ENCODE peak calls at places on chromosomes 5 and 9, in eight cellular contexts. M, G, D, T, Q, V, R and A are unnamed samples.

GRCh38 chr5:125291447-125291846 is 545.0 kb upstream of the ZNF608 start:
- DNase-seq in M (no peak), G (no peak), D (no peak), T (no peak), Q (no peak), V (no peak), R (no peak), A (no peak)

GRCh38 chr5:79109527-79110492 is 1.8 kb upstream of the BHMT start:
- DNase-seq in M (no peak), G (peak; percentile 55), D (peak; percentile 44), T (peak; percentile 29), Q (peak; percentile 35), V (no peak), R (peak; percentile 26), A (no peak)

GRCh38 chr9:36623280-36623679 is 50.6 kb downstream of the MELK start:
- DNase-seq in M (no peak), G (no peak), D (no peak), T (no peak), Q (peak; percentile 55), V (no peak), R (no peak), A (no peak)

GRCh38 chr5:169979871-169980270 is 424 bp downstream of the INSYN2B start:
- DNase-seq in M (no peak), G (no peak), D (no peak), T (no peak), Q (no peak), V (no peak), R (no peak), A (no peak)

GRCh38 chr5:157548513-157549282 is 26.9 kb downstream of the ADAM19 start:
- DNase-seq in M (no peak), G (no peak), D (no peak), T (no peak), Q (peak; percentile 66), V (no peak), R (no peak), A (peak; percentile 84)

GRCh38 chr5:91487420-91487819 is 104.3 kb upstream of the ARRDC3 start:
- DNase-seq in M (no peak), G (peak; percentile 87), D (no peak), T (no peak), Q (no peak), V (no peak), R (no peak), A (no peak)

GRCh38 chr9:7284517-7284916 is 515.1 kb downstream of the DMAC1 start:
- DNase-seq in M (no peak), G (peak; percentile 5), D (no peak), T (no peak), Q (no peak), V (no peak), R (no peak), A (no peak)

GRCh38 chr9:4666042-4666699 is at the start of gene SPATA6L:
- DNase-seq in M (peak; percentile 55), G (peak; percentile 43), D (peak; percentile 59), T (no peak), Q (peak; percentile 47), V (peak; percentile 24), R (no peak), A (peak; percentile 38)

GRCh38 chr5:128736567-128736966 is 198.5 kb upstream of the FBN2 start:
- DNase-seq in M (no peak), G (peak; percentile 13), D (no peak), T (peak; percentile 4), Q (peak; percentile 2), V (no peak), R (no peak), A (peak; percentile 39)

GRCh38 chr9:121135642-121136041 is 60.9 kb downstream of the CNTRL start:
- DNase-seq in M (no peak), G (peak; percentile 9), D (no peak), T (no peak), Q (no peak), V (no peak), R (no peak), A (no peak)

GRCh38 chr5:171857537-171857936 is 71.9 kb downstream of the SMIM23 start:
- DNase-seq in M (no peak), G (peak; percentile 85), D (no peak), T (no peak), Q (no peak), V (no peak), R (no peak), A (no peak)

GRCh38 chr9:109440797-109441287 is 57.3 kb downstream of the PTPN3 start:
- DNase-seq in M (no peak), G (peak; percentile 79), D (peak; percentile 81), T (peak; percentile 67), Q (peak; percentile 89), V (no peak), R (peak; percentile 54), A (peak; percentile 37)

GRCh38 chr9:128902351-128903078 is 18.3 kb upstream of the PHYHD1 start:
- DNase-seq in M (no peak), G (no peak), D (peak; percentile 90), T (no peak), Q (peak; percentile 93), V (peak; percentile 76), R (peak; percentile 91), A (no peak)

GRCh38 chr5:148833925-148834324 is 7.5 kb downstream of the ADRB2 start:
- DNase-seq in M (no peak), G (no peak), D (peak; percentile 32), T (no peak), Q (no peak), V (no peak), R (peak; percentile 69), A (no peak)

GRCh38 chr9:9536481-9536880 is 1076.3 kb downstream of the PTPRD start:
- DNase-seq in M (no peak), G (peak; percentile 23), D (no peak), T (no peak), Q (no peak), V (no peak), R (no peak), A (no peak)

GRCh38 chr9:132160802-132161742 is 786 bp upstream of the NTNG2 start:
- DNase-seq in M (no peak), G (peak; percentile 76), D (peak; percentile 46), T (no peak), Q (peak; percentile 48), V (peak; percentile 21), R (peak; percentile 70), A (no peak)

GRCh38 chr9:126959326-126959725 is 44.7 kb downstream of the RALGPS1 start:
- DNase-seq in M (no peak), G (no peak), D (no peak), T (no peak), Q (no peak), V (no peak), R (no peak), A (no peak)

GRCh38 chr9:92378825-92379535 is 25.4 kb downstream of the OGN start:
- DNase-seq in M (no peak), G (peak; percentile 38), D (no peak), T (no peak), Q (peak; percentile 54), V (no peak), R (no peak), A (no peak)

GRCh38 chr9:5652810-5653209 is 23.9 kb downstream of the RIC1 start:
- DNase-seq in M (no peak), G (no peak), D (peak; percentile 20), T (no peak), Q (no peak), V (no peak), R (no peak), A (no peak)

GRCh38 chr5:84384604-84385575 is at the start of gene EDIL3:
- DNase-seq in M (peak; percentile 85), G (peak; percentile 91), D (no peak), T (no peak), Q (peak; percentile 49), V (no peak), R (no peak), A (peak; percentile 66)

GRCh38 chr5:180804129-180804601 is 1.6 kb upstream of the MGAT1 start:
- DNase-seq in M (no peak), G (no peak), D (no peak), T (no peak), Q (no peak), V (no peak), R (no peak), A (no peak)
- H3K4me3 ChIP-seq in M (peak overlapping the region; percentile 3), G (no peak overlapping the region), D (peak overlapping the region; percentile 87), T (no peak overlapping the region), Q (peak overlapping the region; percentile 83), V (peak overlapping the region; percentile 78), R (peak overlapping the region; percentile 84), A (no peak overlapping the region)

DNA sequence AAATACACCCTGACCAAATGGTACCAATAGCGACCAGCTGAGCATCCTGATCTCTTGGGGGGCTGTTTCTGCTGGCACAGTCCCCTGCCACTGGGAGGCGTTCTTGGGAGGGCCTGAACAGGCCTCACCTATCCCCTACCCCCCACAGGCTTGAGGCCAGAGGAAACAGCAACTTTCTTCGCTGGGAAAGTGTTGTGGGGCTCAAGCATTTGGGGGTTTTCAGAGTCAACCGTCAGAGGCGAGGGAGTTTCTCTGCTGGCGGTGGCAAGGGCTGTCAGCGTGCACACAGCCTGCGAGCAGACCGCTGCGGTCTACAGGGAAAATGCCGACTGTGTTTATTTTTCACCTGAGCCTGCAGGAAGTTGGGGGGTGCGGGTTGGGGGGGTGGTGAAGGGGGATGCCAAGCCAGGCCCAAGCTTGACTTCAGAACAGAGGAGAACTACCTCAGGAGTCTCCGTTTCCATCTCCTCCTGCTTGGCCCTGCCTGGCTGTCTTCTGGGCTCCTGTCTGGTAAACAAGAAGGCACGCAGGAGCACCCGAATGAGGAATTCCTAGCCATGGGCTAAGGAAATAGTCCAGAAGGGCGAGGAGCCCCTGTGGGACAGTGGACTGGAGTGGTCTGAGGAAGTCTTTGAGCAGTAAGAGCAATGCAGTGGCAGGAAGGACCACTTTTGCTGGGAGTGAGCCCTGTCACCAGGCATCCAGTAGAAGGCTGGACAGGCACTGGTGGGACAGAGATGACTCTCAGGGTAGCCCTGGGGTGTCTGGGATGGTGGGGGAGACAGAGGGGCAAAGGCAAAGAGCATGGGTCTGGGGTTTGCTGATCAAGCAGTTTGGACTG is 18.1 kb downstream of the TCF7 start:
- DNase-seq in M (peak; percentile 5), G (no peak), D (peak; percentile 96), T (no peak), Q (no peak), V (peak; percentile 85), R (peak; percentile 42), A (no peak)
- H3K4me3 ChIP-seq in M (no peak overlapping the region), G (no peak overlapping the region), D (peak overlapping the region; percentile 51), T (no peak overlapping the region), Q (no peak overlapping the region), V (peak overlapping the region; percentile 29), R (no peak overlapping the region), A (no peak overlapping the region)

GRCh38 chr9:18768951-18769622 is 263.9 kb downstream of the SAXO1 start:
- DNase-seq in M (no peak), G (no peak), D (peak; percentile 83), T (no peak), Q (no peak), V (no peak), R (no peak), A (no peak)
- H3K4me3 ChIP-seq in M (no peak overlapping the region), G (no peak overlapping the region), D (peak overlapping the region; percentile 38), T (no peak overlapping the region), Q (no peak overlapping the region), V (no peak overlapping the region), R (no peak overlapping the region), A (no peak overlapping the region)

DNA sequence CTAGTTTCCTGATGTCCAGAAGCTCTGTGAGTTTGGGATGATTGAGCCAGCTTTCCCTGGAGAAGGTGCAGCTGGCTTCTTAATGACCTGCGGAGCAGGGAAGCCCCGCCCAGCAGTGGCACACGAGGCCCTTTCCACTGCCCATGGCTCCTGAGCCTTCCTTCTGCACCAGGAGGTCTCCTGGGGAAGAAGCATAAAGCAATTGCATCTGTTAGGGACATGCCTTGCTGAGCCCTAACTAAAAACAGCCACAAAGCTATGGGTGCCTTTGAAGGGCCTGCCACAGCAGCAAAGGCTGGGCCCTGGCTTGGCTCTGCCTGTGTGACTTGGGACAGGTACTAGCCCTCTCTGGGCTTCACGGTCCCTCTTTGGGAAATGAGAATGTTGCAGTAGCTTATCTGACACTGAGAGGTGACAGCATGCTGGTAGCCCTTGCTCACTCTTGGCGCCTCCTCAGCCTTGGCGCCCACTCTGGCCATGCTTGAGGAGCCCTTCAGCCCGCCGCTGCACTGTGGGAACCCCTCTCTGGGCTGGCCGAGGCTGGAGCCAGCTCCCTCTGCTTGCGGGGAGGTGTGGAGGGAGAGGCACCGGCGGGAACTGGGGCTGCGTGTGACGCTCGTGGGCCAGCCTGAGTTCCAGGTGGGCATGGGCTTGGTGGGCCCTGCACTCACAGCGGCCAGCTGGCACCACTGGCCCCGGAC is 218.4 kb downstream of the FSTL4 start:
- DNase-seq in M (no peak), G (no peak), D (no peak), T (no peak), Q (no peak), V (no peak), R (no peak), A (no peak)
- H3K4me3 ChIP-seq in M (no peak overlapping the region), G (no peak overlapping the region), D (no peak overlapping the region), T (no peak overlapping the region), Q (no peak overlapping the region), V (no peak overlapping the region), R (no peak overlapping the region), A (no peak overlapping the region)